ENCODE peak calls at places on chromosomes 1 and 21, in five cellular contexts. J is testis, C is T-helper 9 cell, X is mucosa of gallbladder, N is tibial nerve. M is an unnamed sample.
A peak's percentile ranks its signal among the peaks of the same experiment; 100 is the strongest.

GRCh38 chr1:169107673-169108160 is 1.2 kb downstream of the ATP1B1 start:
- DNase-seq in J (peak; percentile 48), C (no peak), X (no peak), N (no peak), M (no peak)

GRCh38 chr1:154014154-154014910 is 23.8 kb downstream of the RPS27 start:
- DNase-seq in J (no peak), C (no peak), X (no peak), N (no peak), M (peak; percentile 25)

GRCh38 chr1:216119600-216119999 is 303.6 kb downstream of the USH2A start:
- DNase-seq in J (no peak), C (no peak), X (no peak), N (no peak), M (peak; percentile 55)

GRCh38 chr1:44947060-44947773 is 39.2 kb downstream of the EIF2B3 start:
- DNase-seq in J (peak; percentile 25), C (no peak), X (peak; percentile 11), N (no peak), M (no peak)

GRCh38 chr1:110056776-110057175 is 13.7 kb downstream of the ALX3 start:
- DNase-seq in J (peak; percentile 67), C (no peak), X (no peak), N (no peak), M (no peak)

GRCh38 chr1:95132762-95133161 is 15.6 kb downstream of the TLCD4 start:
- DNase-seq in J (no peak), C (no peak), X (no peak), N (no peak), M (no peak)

GRCh38 chr1:62142550-62142949 is 52.1 kb upstream of the L1TD1 start:
- DNase-seq in J (no peak), C (no peak), X (no peak), N (no peak), M (no peak)

GRCh38 chr1:60133848-60134247 is 60.3 kb upstream of the C1orf87 start:
- DNase-seq in J (no peak), C (no peak), X (no peak), N (no peak), M (no peak)

GRCh38 chr1:1399870-1400575 is 888 bp upstream of the CCNL2 start:
- DNase-seq in J (no peak), C (no peak), X (no peak), N (no peak), M (no peak)

GRCh38 chr1:27382950-27383627 is at the start of gene CD164L2:
- DNase-seq in J (peak; percentile 79), C (peak; percentile 52), X (peak; percentile 61), N (no peak), M (no peak)

GRCh38 chr1:154467768-154468102 is 34.3 kb upstream of the TDRD10 start:
- DNase-seq in J (no peak), C (no peak), X (no peak), N (no peak), M (no peak)

GRCh38 chr21:45386728-45387371 is 18.1 kb upstream of the COL18A1 start:
- DNase-seq in J (peak; percentile 72), C (no peak), X (peak; percentile 50), N (no peak), M (peak; percentile 48)

GRCh38 chr1:240804475-240804874 is 192.5 kb upstream of the GREM2 start:
- DNase-seq in J (no peak), C (no peak), X (no peak), N (no peak), M (no peak)

GRCh38 chr1:93623875-93624274 is 57.8 kb downstream of the BCAR3 start:
- DNase-seq in J (no peak), C (no peak), X (no peak), N (no peak), M (no peak)

GRCh38 chr1:151540982-151541377 is 871 bp downstream of the TUFT1 start:
- DNase-seq in J (peak; percentile 28), C (no peak), X (no peak), N (no peak), M (no peak)

GRCh38 chr1:171351961-171352360 is 38.0 kb downstream of the FMO4 start:
- DNase-seq in J (no peak), C (no peak), X (no peak), N (no peak), M (no peak)

GRCh38 chr21:21436012-21436545 is 437.9 kb downstream of the NCAM2 start:
- DNase-seq in J (no peak), C (no peak), X (no peak), N (no peak), M (no peak)

GRCh38 chr1:41399148-41399795 is 38.0 kb downstream of the FOXO6 start:
- DNase-seq in J (no peak), C (no peak), X (no peak), N (no peak), M (no peak)

GRCh38 chr21:33584455-33584854 is 4.0 kb downstream of the DONSON start:
- DNase-seq in J (no peak), C (no peak), X (no peak), N (no peak), M (no peak)

GRCh38 chr1:203268901-203269653 is 36.2 kb upstream of the BTG2 start:
- DNase-seq in J (peak; percentile 71), C (no peak), X (no peak), N (no peak), M (peak; percentile 69)

GRCh38 chr1:209302777-209303642 is 280.5 kb upstream of the CAMK1G start:
- DNase-seq in J (no peak), C (no peak), X (no peak), N (no peak), M (no peak)

GRCh38 chr1:210292276-210292851 is 36.3 kb upstream of the HHAT start:
- DNase-seq in J (peak; percentile 73), C (peak; percentile 10), X (peak; percentile 45), N (no peak), M (no peak)

GRCh38 chr1:26771643-26772321 is 16.0 kb upstream of the PIGV start:
- DNase-seq in J (peak; percentile 66), C (no peak), X (peak; percentile 44), N (no peak), M (peak; percentile 63)

GRCh38 chr1:170929835-170930554 is 5.3 kb upstream of the MROH9 start:
- DNase-seq in J (peak; percentile 40), C (no peak), X (peak; percentile 20), N (no peak), M (peak; percentile 54)

M was measured in MV-4-11.